ENCODE peak calls at places on chromosomes 16 and 17, in eight cellular contexts. C is colonic mucosa; K is uterus; T is left ventricle myocardium inferior; R is mammary epithelial cell; F is A549; Z is esophagus muscularis mucosa; X is CD8-positive, alpha-beta T cell. S is an unnamed sample.

GRCh38 chr16:56938664-56939513 is 6.9 kb downstream of the HERPUD1 start:
- DNase-seq in K (no peak), T (no peak), F (no peak), C (no peak), X (peak; percentile 75), R (no peak), Z (no peak), S (no peak)

GRCh38 chr16:1705688-1706385 is at the start of gene MAPK8IP3:
- DNase-seq in R (peak; percentile 90), T (peak; percentile 89), F (peak; percentile 91), Z (peak; percentile 96), C (peak; percentile 93), K (peak; percentile 82), X (peak; percentile 88), S (peak; percentile 35)

GRCh38 chr17:71516149-71516548 is 604.7 kb upstream of the SOX9 start:
- DNase-seq in F (no peak), R (no peak), X (no peak), T (no peak), K (no peak), C (no peak), Z (no peak), S (no peak)

GRCh38 chr16:2035431-2036199 is 8.9 kb downstream of the NHERF2 start:
- DNase-seq in Z (no peak), X (peak; percentile 10), F (no peak), R (no peak), K (no peak), T (peak; percentile 79), C (peak; percentile 48), S (peak; percentile 35)

GRCh38 chr17:79251824-79252223 is 177.2 kb downstream of the ENGASE start:
- DNase-seq in X (no peak), Z (no peak), T (no peak), R (peak; percentile 83), C (no peak), K (no peak), F (no peak), S (no peak)

GRCh38 chr17:30477758-30478115 is 529 bp downstream of the GOSR1 start:
- DNase-seq in R (peak; percentile 35), K (no peak), C (peak; percentile 18), T (no peak), Z (no peak), X (peak; percentile 38), F (peak; percentile 41), S (no peak)

GRCh38 chr17:19703776-19704371 is 12.5 kb downstream of the SLC47A2 start:
- DNase-seq in K (no peak), F (no peak), X (no peak), T (no peak), C (no peak), Z (peak; percentile 77), R (no peak), S (no peak)

GRCh38 chr16:50266337-50267091 is at the start of gene ADCY7:
- DNase-seq in R (peak; percentile 22), T (peak; percentile 69), C (peak; percentile 84), Z (no peak), F (no peak), X (peak; percentile 89), K (no peak), S (no peak)

GRCh38 chr16:89343501-89344291 is 126.2 kb downstream of the ZNF778 start:
- DNase-seq in Z (no peak), K (no peak), X (no peak), R (peak; percentile 45), C (peak; percentile 71), T (no peak), F (no peak), S (no peak)

GRCh38 chr17:3723556-3724372 is at the start of gene HASPIN:
- DNase-seq in F (peak; percentile 97), Z (peak; percentile 96), C (peak; percentile 93), X (peak; percentile 90), R (peak; percentile 88), T (peak; percentile 90), K (peak; percentile 87), S (peak; percentile 47)

GRCh38 chr16:55615071-55615470 is 40.7 kb upstream of the SLC6A2 start:
- DNase-seq in Z (no peak), K (no peak), F (no peak), R (no peak), X (no peak), C (no peak), T (no peak), S (no peak)

GRCh38 chr17:39618956-39619785 is 7.6 kb upstream of the PPP1R1B start:
- DNase-seq in X (no peak), C (no peak), R (no peak), K (no peak), Z (no peak), T (no peak), F (no peak), S (no peak)

GRCh38 chr16:74606521-74607309 is at the start of gene GLG1:
- DNase-seq in T (peak; percentile 93), F (peak; percentile 56), K (peak; percentile 86), R (peak; percentile 87), Z (peak; percentile 96), C (peak; percentile 95), X (peak; percentile 92), S (peak; percentile 68)

GRCh38 chr16:23061669-23062068 is 87.6 kb downstream of the USP31 start:
- DNase-seq in X (no peak), F (no peak), K (no peak), T (no peak), R (no peak), C (no peak), Z (peak; percentile 53), S (no peak)

GRCh38 chr16:78990309-78990701 is 610.2 kb downstream of the MAF start:
- DNase-seq in X (no peak), R (no peak), Z (no peak), K (no peak), C (no peak), F (no peak), T (no peak), S (no peak)

GRCh38 chr17:48100591-48101011 is 677 bp downstream of the CBX1 start:
- DNase-seq in R (peak; percentile 66), F (peak; percentile 71), Z (no peak), C (peak; percentile 79), K (peak; percentile 62), T (peak; percentile 37), X (no peak), S (no peak)

GRCh38 chr16:88505405-88506082 is 52.5 kb downstream of the ZFPM1 start:
- DNase-seq in C (peak; percentile 94), X (peak; percentile 87), K (peak; percentile 37), R (peak; percentile 19), F (peak; percentile 69), Z (no peak), T (no peak), S (no peak)

GRCh38 chr17:19418312-19418992 is 7.4 kb downstream of the RNF112 start:
- DNase-seq in F (no peak), K (no peak), X (no peak), Z (no peak), T (no peak), R (peak; percentile 34), C (peak; percentile 24), S (no peak)

GRCh38 chr16:25690563-25691143 is 1.1 kb upstream of the HS3ST4 start:
- DNase-seq in Z (no peak), K (no peak), T (no peak), R (no peak), X (no peak), F (no peak), C (no peak), S (no peak)
- TF ChIP-seq CTCF in Z (no peak), K (no peak), T (no peak), R (no peak), X (no peak), F (no peak), C (no peak), S (no peak)

DNA sequence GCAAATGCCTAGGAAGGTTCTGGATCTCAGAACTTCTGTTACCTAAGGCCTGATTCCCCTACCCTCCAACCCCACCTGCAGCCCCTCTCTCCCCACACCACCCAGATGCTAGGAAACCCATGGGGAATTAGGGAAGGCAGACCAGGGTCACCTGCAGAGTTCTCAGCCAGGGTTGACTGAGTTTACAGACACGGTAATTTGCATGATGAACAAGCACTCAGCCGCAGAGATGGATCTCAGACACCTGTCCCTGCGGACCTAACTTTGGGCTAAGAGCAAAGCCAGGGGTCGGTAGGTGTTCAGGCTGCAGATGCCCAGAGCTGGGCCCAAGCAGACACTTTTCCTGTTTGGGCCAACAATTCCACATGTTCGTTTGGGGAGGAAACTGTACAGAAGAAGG is 2.9 kb downstream of the ABI3 start:
- DNase-seq in X (no peak), C (no peak), R (no peak), F (no peak), K (no peak), Z (no peak), T (no peak), S (no peak)
- H3K4me1 ChIP-seq in X (peaks cover 91% of the 10 kb centered on the region), C (no peaks in the 10 kb centered on the region), R (no peaks in the 10 kb centered on the region), F (peaks cover 5% of the 10 kb centered on the region), K (no peaks in the 10 kb centered on the region), Z (peaks cover 15% of the 10 kb centered on the region), T (peaks cover 77% of the 10 kb centered on the region), S (peaks cover 2% of the 10 kb centered on the region)

DNA sequence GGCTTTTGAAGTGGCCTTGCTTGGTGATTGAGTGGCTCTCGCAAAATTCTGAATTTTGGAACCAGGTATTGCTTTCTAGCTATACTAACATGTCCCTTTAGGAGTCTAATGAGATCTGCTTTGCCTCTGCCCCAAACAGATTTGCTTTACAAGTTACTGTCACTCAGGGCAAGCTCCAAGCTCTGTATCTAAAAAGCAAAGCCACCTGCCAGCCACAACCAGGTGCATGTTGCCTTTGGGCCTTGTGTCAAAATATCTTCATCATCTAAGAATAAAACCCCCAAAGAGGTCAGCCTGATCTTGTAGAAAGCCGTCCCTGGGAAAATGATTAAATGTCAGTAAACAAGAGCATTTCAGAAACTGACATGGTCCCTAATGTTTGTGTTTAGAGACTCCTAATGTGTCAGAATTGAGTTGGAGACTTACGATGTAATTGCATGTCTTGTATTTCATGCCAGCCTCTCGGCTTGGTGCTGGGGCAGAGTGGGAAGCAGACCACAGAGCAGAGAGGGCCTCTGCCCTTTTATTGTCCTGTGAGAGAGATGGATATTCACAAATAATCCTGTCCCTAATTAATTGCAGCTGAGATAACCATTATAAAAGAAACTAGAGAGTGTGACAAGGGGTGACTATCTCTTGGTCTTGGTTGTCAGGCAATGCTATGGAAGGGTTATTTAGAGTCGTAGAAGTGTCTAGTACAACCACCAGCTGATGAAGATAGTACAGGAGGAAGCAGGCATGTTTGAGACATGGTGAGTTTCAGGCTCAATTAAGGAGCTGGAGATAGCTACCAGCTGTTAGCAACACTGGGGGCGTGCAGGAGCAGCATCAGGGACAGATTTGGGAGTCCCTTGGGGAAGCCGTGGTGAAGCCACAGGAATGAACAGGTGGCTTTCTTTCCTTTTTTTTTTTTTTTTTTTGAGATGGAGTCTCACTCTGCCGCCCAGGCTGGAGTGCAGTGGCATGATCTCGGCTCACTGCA is 90.7 kb downstream of the PITPNC1 start:
- DNase-seq in F (no peak), T (no peak), K (no peak), X (no peak), R (no peak), C (no peak), Z (no peak), S (no peak)
- H3K27ac ChIP-seq in F (no peak overlapping the region), T (peak overlapping the region; percentile 81), K (no peak overlapping the region), X (peak overlapping the region; percentile 12), R (no peak overlapping the region), C (no peak overlapping the region), Z (no peak overlapping the region), S (no peak overlapping the region)

DNA sequence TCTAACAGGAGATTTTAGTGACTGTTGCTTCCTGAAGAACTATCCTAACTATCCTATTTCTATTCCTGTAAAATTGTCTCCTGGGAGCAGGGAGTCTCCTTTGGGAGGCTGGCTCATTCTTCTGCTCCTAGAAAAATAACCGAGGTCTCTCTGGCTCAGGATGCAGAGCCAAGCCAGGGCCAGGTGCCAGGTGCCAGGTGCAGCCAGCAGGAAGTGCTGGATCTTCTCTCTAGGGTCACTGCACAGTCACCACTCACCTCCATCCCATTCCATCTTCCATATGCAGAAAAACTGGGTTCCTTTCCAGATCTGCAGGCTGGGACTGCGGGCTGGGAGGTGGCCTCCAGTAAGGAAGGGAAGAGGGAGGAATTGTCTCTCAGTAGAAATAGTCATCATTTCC is 3.8 kb upstream of the TMC7 start:
- DNase-seq in T (no peak), R (no peak), K (no peak), C (no peak), X (no peak), Z (no peak), F (no peak), S (no peak)
- TF ChIP-seq CTCF in T (no peak), R (no peak), K (no peak), C (no peak), X (no peak), Z (no peak), F (no peak), S (no peak)

S was measured in thoracic aorta.